ENCODE peak calls at places on chromosome 7, in seven cellular contexts. O is K562, P is GM23338, R is spleen, B is GM12878, X is suprapubic skin, I is prostate gland. M is an unnamed sample.
A peak's percentile ranks its signal among the peaks of the same experiment; 100 is the strongest.

GRCh38 chr7:151550601-151551286 is 31.0 kb upstream of the RHEB start:
- DNase-seq in I (no peak), O (no peak), B (no peak), P (no peak), R (no peak), X (no peak), M (no peak)

GRCh38 chr7:97298561-97298960 is 181.1 kb downstream of the SDHAF3 start:
- DNase-seq in B (no peak), R (no peak), X (no peak), I (no peak), O (no peak), P (no peak), M (no peak)

GRCh38 chr7:128703605-128704004 is 31.5 kb downstream of the GARIN1A start:
- DNase-seq in P (no peak), R (no peak), B (no peak), X (no peak), I (no peak), O (no peak), M (no peak)

GRCh38 chr7:23462846-23463245 is 7.4 kb downstream of the IGF2BP3 start:
- DNase-seq in B (no peak), P (peak; percentile 49), I (no peak), O (no peak), X (no peak), R (no peak), M (no peak)

GRCh38 chr7:134899729-134900128 is 86.6 kb upstream of the AGBL3 start:
- DNase-seq in B (no peak), O (no peak), X (no peak), P (no peak), I (no peak), R (no peak), M (peak; percentile 52)

GRCh38 chr7:17444673-17445072 is 146.2 kb downstream of the AHR start:
- DNase-seq in X (no peak), O (no peak), P (no peak), I (no peak), B (no peak), R (no peak), M (no peak)

GRCh38 chr7:101996131-101996691 is 178.8 kb downstream of the CUX1 start:
- DNase-seq in P (peak; percentile 22), R (no peak), B (no peak), I (no peak), O (no peak), X (no peak), M (no peak)

GRCh38 chr7:119664601-119665000 is 608.4 kb upstream of the KCND2 start:
- DNase-seq in P (no peak), R (no peak), B (no peak), X (no peak), O (no peak), I (no peak), M (peak; percentile 4)

GRCh38 chr7:155818154-155818819 is 6.0 kb upstream of the SHH start:
- DNase-seq in O (no peak), I (no peak), B (no peak), X (no peak), R (peak; percentile 75), P (no peak), M (no peak)

GRCh38 chr7:130392456-130392860 is 12.2 kb downstream of the CPA1 start:
- DNase-seq in B (no peak), X (no peak), P (no peak), O (no peak), R (no peak), I (no peak), M (no peak)

GRCh38 chr7:149430197-149430596 is 30.7 kb downstream of the ZNF777 start:
- DNase-seq in B (no peak), O (no peak), P (no peak), I (no peak), X (no peak), R (no peak), M (no peak)

GRCh38 chr7:95686109-95686508 is 86.2 kb upstream of the DYNC1I1 start:
- DNase-seq in R (no peak), P (peak; percentile 67), I (peak; percentile 56), X (no peak), O (no peak), B (no peak), M (peak; percentile 54)

GRCh38 chr7:66261941-66262340 is 56.8 kb downstream of the TPST1 start:
- DNase-seq in I (no peak), O (no peak), B (no peak), R (no peak), X (no peak), P (no peak), M (no peak)

GRCh38 chr7:131105803-131106680 is 221.6 kb upstream of the MKLN1 start:
- DNase-seq in B (no peak), O (peak; percentile 92), P (peak; percentile 70), R (peak; percentile 97), I (peak; percentile 65), X (peak; percentile 89), M (no peak)

GRCh38 chr7:113710310-113711106 is 208.3 kb downstream of the PPP1R3A start:
- DNase-seq in B (peak; percentile 44), P (peak; percentile 94), R (no peak), O (peak; percentile 59), I (peak; percentile 42), X (no peak), M (peak; percentile 86)

GRCh38 chr7:113878394-113878992 is 40.3 kb downstream of the PPP1R3A start:
- DNase-seq in X (no peak), I (no peak), B (no peak), R (no peak), P (no peak), O (no peak), M (no peak)

DNA sequence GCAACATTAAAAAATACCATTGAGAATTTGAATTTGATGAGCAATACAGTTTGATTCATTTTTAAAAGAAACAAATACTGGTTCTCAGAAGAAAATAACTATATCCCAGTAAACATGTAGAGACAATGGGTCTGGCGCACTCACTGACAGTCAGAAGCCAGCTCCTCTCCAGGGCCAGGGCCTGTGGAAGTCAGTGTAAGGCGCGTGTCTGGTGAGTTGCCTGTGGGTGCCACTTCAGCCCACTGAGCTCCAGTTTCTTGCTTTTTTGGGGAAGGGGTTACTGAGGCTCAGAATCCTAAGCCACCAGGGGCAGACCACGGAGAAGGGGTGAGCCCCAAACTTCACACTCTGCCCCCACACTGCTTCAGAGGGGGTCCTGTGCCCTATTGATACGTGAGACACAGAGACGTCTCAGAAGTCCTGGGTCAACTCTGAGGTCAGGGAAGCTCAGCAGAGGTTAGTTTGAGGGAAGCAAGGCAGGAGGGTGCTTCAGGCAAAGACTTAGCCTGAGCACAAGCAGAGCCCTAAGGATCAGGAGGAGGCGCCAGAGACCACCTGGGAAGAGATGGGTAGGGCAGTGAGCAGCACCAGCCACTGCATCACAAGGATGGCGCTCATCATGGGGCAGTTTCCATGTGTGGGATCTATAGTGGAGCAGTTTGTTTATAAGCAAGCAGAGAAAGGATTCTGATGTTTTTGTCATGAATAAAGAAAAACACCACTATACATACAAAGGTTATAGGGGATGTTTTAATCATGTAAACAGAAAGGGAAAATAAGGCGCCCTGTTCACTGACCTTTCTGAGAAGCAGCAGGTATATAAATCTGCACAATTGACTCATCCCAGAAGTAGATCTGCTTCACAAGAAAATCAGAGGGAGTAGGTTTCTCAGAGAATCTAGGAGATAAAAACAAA is 95.7 kb downstream of the PKD1L1 start:
- DNase-seq in O (no peak), P (peak; percentile 64), R (no peak), B (no peak), X (no peak), I (no peak), M (no peak)
- TF ChIP-seq CTCF in O (peak; percentile 15), P (peak; percentile 91), R (no peak), B (peak; percentile 27), X (no peak), I (no peak), M (peak; percentile 80)

DNA sequence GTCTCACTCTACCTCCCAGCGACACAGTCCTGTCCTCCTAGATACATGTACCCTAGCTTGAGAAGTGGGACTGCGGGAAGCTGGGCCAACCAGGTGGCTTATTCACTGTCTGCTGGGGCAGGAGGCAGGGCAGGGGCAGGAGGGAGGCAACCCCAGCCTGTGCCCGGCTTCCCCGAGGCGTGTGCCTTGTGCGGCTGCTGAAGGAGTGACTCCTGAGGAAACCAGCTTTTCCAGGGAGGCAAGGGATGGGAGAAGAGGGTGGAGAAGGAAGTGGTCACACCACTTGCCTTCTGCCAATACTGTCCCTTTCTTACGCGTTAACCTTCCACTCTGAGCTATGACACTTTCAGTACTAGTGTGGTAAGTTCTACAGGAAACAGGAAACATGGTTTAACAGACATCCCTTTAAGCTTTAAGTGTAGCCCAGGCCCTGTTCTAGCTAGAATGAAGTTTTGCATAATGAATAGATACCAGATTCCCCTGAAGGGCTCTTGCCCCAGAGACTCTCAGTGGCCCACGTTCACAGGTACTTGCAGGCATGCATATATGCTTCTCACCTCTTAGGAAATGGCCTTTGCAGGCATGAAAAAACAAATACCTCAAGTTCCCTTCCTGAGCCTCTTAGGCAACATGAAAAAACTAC is 40.6 kb downstream of the SYPL1 start:
- DNase-seq in O (no peak), B (peak; percentile 98), P (no peak), R (peak; percentile 89), I (peak; percentile 61), X (no peak), M (no peak)
- TF ChIP-seq POLR2AphosphoS5 in O (no peak), B (peak; percentile 78), P (no peak), R (peak; percentile 88), I (peak; percentile 32), X (no peak), M (no peak)

GRCh38 chr7:44638611-44639557 is 32.5 kb downstream of the OGDH start:
- DNase-seq in O (peak; percentile 89), R (peak; percentile 95), X (peak; percentile 87), I (peak; percentile 34), P (peak; percentile 53), B (peak; percentile 80), M (peak; percentile 43)

GRCh38 chr7:44637788-44638594 is 31.6 kb downstream of the OGDH start:
- DNase-seq in B (peak; percentile 86), P (no peak), X (peak; percentile 87), O (peak; percentile 55), R (no peak), I (no peak), M (peak; percentile 56)

GRCh38 chr7:44636926-44637325 is 30.5 kb downstream of the OGDH start:
- DNase-seq in I (no peak), R (no peak), X (peak; percentile 55), O (no peak), B (no peak), P (no peak), M (no peak)

GRCh38 chr7:44643206-44643605 is 36.8 kb downstream of the OGDH start:
- DNase-seq in R (no peak), X (no peak), I (no peak), P (no peak), B (no peak), O (no peak), M (no peak)

GRCh38 chr7:44639701-44640321 is 33.4 kb downstream of the OGDH start:
- DNase-seq in R (no peak), B (no peak), I (peak; percentile 14), O (no peak), X (peak; percentile 77), P (peak; percentile 69), M (no peak)
- H3K4me1 ChIP-seq in R (peaks cover 66% of the 10 kb centered on the region), B (peaks cover 49% of the 10 kb centered on the region), I (peaks cover 1% of the 10 kb centered on the region), O (peaks cover 34% of the 10 kb centered on the region), X (peaks cover 62% of the 10 kb centered on the region), P (peaks cover 16% of the 10 kb centered on the region), M (peaks cover 36% of the 10 kb centered on the region)

DNA sequence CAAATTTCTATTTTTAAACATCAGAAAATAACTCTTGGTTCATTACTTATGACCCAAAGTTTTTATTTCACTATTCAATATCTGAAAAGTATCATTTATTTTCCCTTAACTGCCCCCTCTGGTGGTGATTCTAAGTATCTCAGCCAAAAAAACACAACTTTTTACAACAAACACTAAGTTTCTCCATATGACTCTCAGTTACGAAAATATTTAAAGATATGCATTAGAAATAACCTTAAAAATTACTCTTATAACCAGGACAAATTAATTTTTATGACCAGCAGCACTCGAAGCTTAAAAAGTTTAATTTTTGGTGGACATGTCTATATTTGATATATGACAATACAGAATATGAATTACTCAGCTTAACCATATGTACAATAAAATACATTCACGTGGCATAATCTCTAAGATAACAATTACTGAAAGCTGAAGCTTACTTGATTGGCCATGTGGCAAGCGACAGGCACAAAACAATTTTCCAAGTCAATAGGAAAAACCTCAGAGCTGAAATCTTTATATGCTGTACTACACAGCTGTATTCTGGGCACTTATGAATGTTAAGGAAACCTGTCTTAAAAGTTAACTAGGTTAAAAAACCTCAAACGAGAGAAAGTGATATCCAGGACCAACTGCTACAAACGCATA is 2.3 kb downstream of the HNRNPA2B1 start:
- DNase-seq in X (no peak), R (no peak), I (no peak), O (no peak), P (peak; percentile 49), B (no peak), M (no peak)
- TF ChIP-seq CTCF in X (peak; percentile 69), R (peak; percentile 67), I (peak; percentile 62), O (peak; percentile 36), P (no peak), B (peak; percentile 59), M (peak; percentile 73)